ENCODE peak calls at places on chromosomes 1 and 21, in five cellular contexts. R is effector memory CD4-positive, alpha-beta T cell; J is CD4-positive, CD25-positive, alpha-beta regulatory T cell; O is upper lobe of left lung; D is pancreas. X is an unnamed sample. For H3K4me1, the result is how much of the 10 kb centered on the place peaks cover.

GRCh38 chr1:66652556-66652955 is 99.7 kb upstream of the DYNLT5 start:
- DNase-seq in D (no peak), J (no peak), R (no peak), O (no peak), X (no peak)

GRCh38 chr1:84365225-84366221 is 32.8 kb upstream of the DNASE2B start:
- DNase-seq in D (no peak), J (peak), R (no peak), O (no peak), X (peak)

GRCh38 chr21:41124626-41125240 is 43.2 kb upstream of the BACE2 start:
- DNase-seq in D (no peak), J (no peak), O (no peak), R (no peak), X (no peak)

GRCh38 chr1:170586942-170587593 is 55.1 kb downstream of the GORAB start:
- DNase-seq in D (no peak), O (no peak), J (no peak), R (no peak), X (no peak)

GRCh38 chr1:3534803-3535637 is 76.3 kb downstream of the MEGF6 start:
- DNase-seq in J (no peak), D (no peak), O (no peak), R (no peak), X (no peak)

GRCh38 chr1:174742805-174743653 is 256.7 kb upstream of the CACYBP start:
- DNase-seq in O (no peak), D (no peak), R (no peak), J (no peak), X (no peak)

GRCh38 chr1:15322648-15323350 is 75.8 kb downstream of the FHAD1 start:
- DNase-seq in J (no peak), D (peak), R (no peak), O (no peak), X (peak)

GRCh38 chr1:172907834-172908326 is 142.9 kb downstream of the TNFSF18 start:
- DNase-seq in R (no peak), J (no peak), O (no peak), D (no peak), X (no peak)

GRCh38 chr1:202351725-202352124 is 3.2 kb downstream of the PPP1R12B start:
- DNase-seq in D (no peak), R (no peak), J (no peak), O (no peak), X (no peak)

GRCh38 chr1:19862944-19863343 is 19.3 kb upstream of the OTUD3 start:
- DNase-seq in O (no peak), R (no peak), D (no peak), J (no peak), X (no peak)

GRCh38 chr1:215397106-215397505 is 170.0 kb upstream of the KCTD3 start:
- DNase-seq in R (no peak), D (no peak), O (no peak), J (no peak), X (no peak)

GRCh38 chr1:25871704-25872494 is 3.6 kb downstream of the PAQR7 start:
- DNase-seq in O (no peak), J (no peak), R (no peak), D (peak), X (no peak)

GRCh38 chr1:160488347-160489058 is 34.6 kb downstream of the SLAMF6 start:
- DNase-seq in R (no peak), O (no peak), J (no peak), D (no peak), X (no peak)

GRCh38 chr1:178122283-178122682 is 28.4 kb downstream of the RASAL2 start:
- DNase-seq in O (no peak), J (no peak), R (no peak), D (no peak), X (no peak)

GRCh38 chr1:51433269-51433971 is 85.6 kb downstream of the EPS15 start:
- DNase-seq in J (peak), O (no peak), R (no peak), D (no peak), X (no peak)

GRCh38 chr1:78713249-78713648 is 63.6 kb downstream of the IFI44 start:
- DNase-seq in O (no peak), R (no peak), J (no peak), D (no peak), X (no peak)
- H3K4me1 ChIP-seq in O (under half), R (under half), J (under half), D (under half), X (under half)

GRCh38 chr1:225445644-225446297 is 17.9 kb upstream of the LBR start:
- DNase-seq in R (no peak), J (peak), O (no peak), D (no peak), X (peak)
- H3K4me1 ChIP-seq in R (under half), J (half or more), O (half or more), D (under half), X (half or more)

DNA sequence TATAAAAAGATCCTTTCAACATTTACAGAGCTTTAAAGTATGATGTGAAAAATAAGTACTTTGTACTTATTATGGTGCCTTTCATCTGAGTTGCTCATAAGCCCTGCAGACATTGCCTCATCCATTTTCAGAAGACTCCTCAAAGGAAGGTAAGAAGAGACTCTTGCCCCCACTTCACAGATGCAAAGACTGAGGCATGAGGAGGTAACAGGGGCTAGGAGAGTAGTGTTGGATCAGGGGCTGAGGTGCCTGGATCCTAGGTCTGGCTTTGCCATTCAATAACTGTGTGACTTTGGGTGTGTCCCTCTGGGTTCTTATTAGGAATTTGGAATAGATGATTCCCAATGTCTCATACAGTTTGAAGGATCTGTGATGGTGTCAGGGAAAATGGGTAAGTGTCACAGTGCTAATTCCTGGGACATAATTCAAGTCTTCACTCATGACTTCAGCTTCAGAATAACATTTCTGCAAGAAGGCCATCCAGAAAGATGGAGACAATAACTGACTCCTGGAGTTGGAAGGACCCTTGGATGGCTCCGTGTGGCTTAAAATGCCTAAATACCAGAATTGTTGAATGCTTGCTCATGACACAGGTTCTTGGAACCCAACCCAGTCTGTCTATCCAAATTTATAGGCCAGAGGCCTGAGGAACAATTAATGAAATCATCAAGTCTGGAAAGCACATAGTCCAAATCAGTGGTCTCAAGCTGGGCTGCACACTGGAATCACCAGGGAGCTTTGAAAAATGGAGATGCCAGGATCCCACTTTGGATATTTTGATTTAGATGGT is 93.1 kb upstream of the RUNX1 start:
- DNase-seq in D (no peak), O (no peak), J (no peak), R (no peak), X (no peak)
- H3K4me1 ChIP-seq in D (under half), O (under half), J (under half), R (under half), X (under half)

GRCh38 chr1:98454666-98455065 is 206.9 kb upstream of the SNX7 start:
- DNase-seq in R (no peak), O (no peak), D (no peak), J (no peak), X (no peak)
- H3K4me1 ChIP-seq in R (under half), O (under half), D (under half), J (under half), X (under half)

DNA sequence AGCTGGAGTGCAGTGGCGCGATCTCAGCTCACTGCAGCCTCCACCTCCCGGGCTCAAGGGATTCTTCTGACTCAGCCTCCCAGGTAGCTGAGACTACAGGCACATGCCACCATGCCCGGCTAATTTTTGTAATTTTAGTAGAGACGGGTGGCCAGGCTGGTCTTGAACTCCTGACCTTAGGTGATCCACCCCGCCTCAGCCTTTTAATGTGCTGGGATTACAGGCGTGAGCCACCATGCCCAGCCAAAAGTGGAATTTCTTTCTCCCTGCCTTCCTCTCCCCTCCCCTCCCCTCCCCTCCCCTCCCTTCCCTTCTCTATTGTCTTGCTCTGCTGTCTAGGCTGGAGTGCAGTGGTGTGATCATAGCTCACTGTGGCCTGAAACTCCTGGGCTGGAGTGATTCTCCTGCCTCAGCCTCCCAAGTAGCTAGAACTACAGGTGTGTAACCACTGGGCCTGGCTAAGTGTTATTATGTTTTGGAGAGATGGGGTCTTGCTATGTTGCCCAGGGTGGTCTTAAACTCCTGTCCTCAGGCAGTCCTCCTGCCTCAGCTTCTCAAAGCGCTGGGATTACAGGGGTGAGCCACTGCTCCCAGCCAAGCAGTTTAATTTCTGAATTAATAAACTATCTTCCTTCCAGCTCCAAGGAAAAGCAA is 10.0 kb upstream of the MACF1 start:
- DNase-seq in R (no peak), D (no peak), J (no peak), O (no peak), X (no peak)
- H3K4me1 ChIP-seq in R (under half), D (under half), J (half or more), O (half or more), X (under half)

DNA sequence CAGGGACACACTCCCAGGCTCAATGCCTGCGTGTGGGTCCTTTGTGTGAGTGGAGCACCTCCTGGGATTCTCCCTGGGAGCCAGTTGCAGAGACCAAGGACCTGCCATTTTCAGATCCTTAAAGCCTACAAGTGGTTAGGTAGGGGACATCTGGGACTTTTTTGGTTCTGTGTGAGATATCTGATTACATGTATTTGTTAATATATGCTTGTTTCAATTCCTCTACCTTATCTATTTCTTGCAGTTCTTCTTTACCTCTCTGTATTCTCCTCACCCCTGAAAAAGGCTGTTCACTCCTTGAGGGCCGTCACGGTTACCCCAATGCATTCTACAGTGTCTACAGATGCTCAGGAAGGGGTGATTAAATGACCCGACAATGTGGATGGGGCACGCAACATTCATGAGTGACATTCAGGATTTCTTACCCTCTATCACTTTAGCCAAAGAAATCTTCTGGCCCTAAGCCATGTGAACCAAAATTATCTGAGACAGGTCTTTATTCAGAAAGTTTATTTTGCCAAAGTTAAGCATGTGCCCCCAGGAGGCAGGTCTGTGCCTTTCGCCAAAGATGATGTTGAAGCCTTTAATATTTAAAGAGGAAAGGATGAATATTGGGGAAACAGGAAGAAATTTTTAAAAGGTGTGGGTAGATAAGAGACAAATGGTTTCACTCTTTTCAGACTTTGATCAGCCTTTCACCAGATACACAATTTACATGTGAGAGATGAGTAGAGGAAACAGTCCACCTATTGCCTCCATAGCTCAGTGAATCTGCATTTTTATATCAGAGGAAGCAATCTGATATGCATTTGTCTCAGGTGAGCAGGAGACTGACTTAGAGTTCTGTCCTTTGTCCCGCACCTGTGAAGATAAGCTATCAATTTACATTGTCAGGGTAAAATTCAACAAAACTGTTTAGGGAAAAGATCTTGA is 44.6 kb upstream of the MPZL1 start:
- DNase-seq in R (no peak), J (no peak), D (no peak), O (no peak), X (no peak)
- H3K4me1 ChIP-seq in R (under half), J (under half), D (under half), O (under half), X (under half)

DNA sequence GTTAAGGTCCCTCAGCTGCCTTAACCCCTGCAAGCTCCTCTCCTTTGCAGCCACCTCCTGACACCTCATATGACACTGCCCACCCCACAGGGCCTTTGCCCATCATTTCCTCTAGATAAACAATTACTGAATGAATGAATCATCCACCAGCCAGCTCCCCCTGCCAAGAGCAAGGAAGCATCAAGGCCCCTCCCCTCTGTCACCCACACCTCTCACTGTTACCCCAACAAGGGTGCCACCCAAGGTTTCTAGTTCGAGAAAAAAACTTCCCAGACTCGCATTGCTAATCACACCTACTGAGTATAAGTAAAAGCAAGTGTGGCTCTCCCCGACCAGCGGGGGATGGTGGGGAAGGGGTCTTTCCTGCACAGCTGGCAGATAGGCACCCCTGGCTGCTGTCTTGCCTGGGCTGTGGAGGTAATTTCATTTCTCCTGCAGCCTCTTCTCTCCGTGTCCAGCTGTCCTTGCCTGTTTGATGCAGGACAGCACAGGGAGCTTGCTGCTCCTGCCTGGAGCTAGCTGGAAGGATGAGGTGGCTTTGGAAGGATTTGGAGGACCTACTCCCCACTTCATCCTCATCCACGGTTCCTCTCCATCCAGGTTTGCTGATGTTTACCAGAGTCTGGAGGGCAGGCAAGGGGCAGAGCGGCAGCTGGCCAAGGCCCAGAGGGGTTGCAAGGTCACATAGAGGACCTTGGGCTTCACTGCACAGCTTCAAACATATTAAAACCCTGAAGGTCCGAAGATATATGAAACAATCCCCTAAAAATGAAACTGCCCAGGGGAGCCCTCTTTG is 33.1 kb upstream of the LBR start:
- DNase-seq in J (peak), R (no peak), O (no peak), D (no peak), X (no peak)
- H3K4me1 ChIP-seq in J (under half), R (under half), O (under half), D (under half), X (under half)

GRCh38 chr1:207050768-207051614 is at the start of gene YOD1:
- DNase-seq in R (peak), J (peak), O (peak), D (peak), X (peak)
- H3K4me1 ChIP-seq in R (under half), J (under half), O (half or more), D (under half), X (half or more)

DNA sequence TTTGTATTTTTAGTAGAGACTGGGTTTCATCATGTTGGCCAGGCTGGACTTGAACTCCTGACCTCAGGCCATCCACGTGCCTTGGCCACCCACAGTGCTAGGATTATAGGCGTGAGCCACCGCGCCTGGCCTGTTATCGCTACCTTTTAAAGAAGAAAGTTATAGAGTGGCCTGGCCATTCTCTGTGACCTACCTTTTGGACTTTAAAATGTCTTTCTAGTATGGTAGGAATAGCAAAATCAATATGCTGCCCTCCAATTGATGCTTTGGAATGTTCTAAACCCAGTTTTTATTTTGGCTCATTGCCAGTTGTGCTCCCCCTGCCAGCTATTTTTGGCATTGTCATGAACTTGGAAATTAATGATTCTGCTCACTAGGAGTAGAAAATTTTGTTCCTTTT is 19.9 kb downstream of the HIPK1 start:
- DNase-seq in D (no peak), R (no peak), O (no peak), J (no peak), X (no peak)
- H3K4me1 ChIP-seq in D (under half), R (under half), O (under half), J (under half), X (under half)

X was measured in transverse colon.